ENCODE peak calls at places on chromosomes 6 and 20, in seven cellular contexts. V is fibroblast of mammary gland, T is AG10803, W is left ventricle myocardium inferior, Z is cardiac muscle cell, R is spleen, E is GM12878. Q is an unnamed sample.

GRCh38 chr6:118620202-118620601 is 31.2 kb downstream of the CEP85L start:
- DNase-seq in V (no peak), T (no peak), W (no peak), Z (no peak), R (no peak), E (no peak), Q (no peak)

GRCh38 chr20:45097485-45098095 is 3.3 kb downstream of the KCNS1 start:
- DNase-seq in V (peak; percentile 52), T (peak; percentile 19), W (no peak), Z (no peak), R (peak; percentile 81), E (no peak), Q (peak; percentile 13)

GRCh38 chr6:27156874-27157460 is 90.5 kb upstream of the PRSS16 start:
- DNase-seq in V (no peak), T (no peak), W (no peak), Z (no peak), R (no peak), E (no peak), Q (no peak)

GRCh38 chr6:29014729-29015608 is 9.9 kb upstream of the ZNF311 start:
- DNase-seq in V (peak; percentile 38), T (peak; percentile 3), W (no peak), Z (no peak), R (no peak), E (no peak), Q (no peak)

GRCh38 chr6:31861919-31862343 is 690 bp downstream of the NEU1 start:
- DNase-seq in V (no peak), T (no peak), W (no peak), Z (no peak), R (no peak), E (no peak), Q (no peak)

GRCh38 chr6:4848382-4849068 is 72.3 kb downstream of the CDYL start:
- DNase-seq in V (peak; percentile 14), T (no peak), W (no peak), Z (peak; percentile 77), R (no peak), E (no peak), Q (peak; percentile 17)

GRCh38 chr20:33584976-33585375 is 77.2 kb upstream of the C20orf144 start:
- DNase-seq in V (no peak), T (peak; percentile 34), W (no peak), Z (no peak), R (no peak), E (no peak), Q (no peak)

GRCh38 chr6:142406131-142406530 is 104.3 kb downstream of the ADGRG6 start:
- DNase-seq in V (no peak), T (no peak), W (no peak), Z (no peak), R (no peak), E (no peak), Q (no peak)

GRCh38 chr6:4258733-4259132 is 123.4 kb upstream of the ECI2 start:
- DNase-seq in V (no peak), T (no peak), W (no peak), Z (no peak), R (no peak), E (no peak), Q (no peak)

GRCh38 chr20:39885975-39886649 is 802.9 kb downstream of the MAFB start:
- DNase-seq in V (peak; percentile 92), T (peak; percentile 94), W (peak; percentile 70), Z (peak; percentile 63), R (no peak), E (no peak), Q (peak; percentile 84)

GRCh38 chr20:43364001-43364400 is 93.7 kb upstream of the SRSF6 start:
- DNase-seq in V (no peak), T (no peak), W (no peak), Z (no peak), R (no peak), E (no peak), Q (no peak)

GRCh38 chr6:56364482-56365313 is 117.3 kb upstream of the COL21A1 start:
- DNase-seq in V (peak; percentile 90), T (peak; percentile 76), W (no peak), Z (no peak), R (no peak), E (no peak), Q (peak; percentile 75)

GRCh38 chr6:89707766-89708165 is 69.2 kb upstream of the LYRM2 start:
- DNase-seq in V (no peak), T (no peak), W (no peak), Z (no peak), R (no peak), E (no peak), Q (no peak)

GRCh38 chr20:19376451-19376971 is 164.1 kb downstream of the SLC24A3 start:
- DNase-seq in V (no peak), T (no peak), W (peak; percentile 41), Z (no peak), R (no peak), E (no peak), Q (no peak)

GRCh38 chr6:163986313-163986712 is 571.8 kb downstream of the QKI start:
- DNase-seq in V (peak; percentile 8), T (no peak), W (peak; percentile 38), Z (no peak), R (no peak), E (no peak), Q (peak; percentile 32)

GRCh38 chr6:136753624-136754023 is 38.7 kb downstream of the MAP3K5 start:
- DNase-seq in V (no peak), T (no peak), W (no peak), Z (no peak), R (peak; percentile 75), E (no peak), Q (no peak)

GRCh38 chr6:10908228-10908627 is 21.4 kb downstream of the SYCP2L start:
- DNase-seq in V (no peak), T (no peak), W (no peak), Z (no peak), R (no peak), E (no peak), Q (no peak)

GRCh38 chr20:16459019-16459700 is 114.1 kb downstream of the KIF16B start:
- DNase-seq in V (peak; percentile 93), T (peak; percentile 84), W (no peak), Z (no peak), R (no peak), E (no peak), Q (peak; percentile 89)

GRCh38 chr6:142407685-142408273 is 106.0 kb downstream of the ADGRG6 start:
- DNase-seq in V (no peak), T (no peak), W (no peak), Z (no peak), R (no peak), E (no peak), Q (no peak)

GRCh38 chr6:168649209-168649608 is 208.2 kb downstream of the SMOC2 start:
- DNase-seq in V (no peak), T (no peak), W (no peak), Z (no peak), R (no peak), E (no peak), Q (no peak)

GRCh38 chr6:90610291-90610670 is 23.4 kb upstream of the MAP3K7 start:
- DNase-seq in V (no peak), T (no peak), W (no peak), Z (peak; percentile 17), R (no peak), E (no peak), Q (peak; percentile 28)

GRCh38 chr20:53677447-53678314 is 84.0 kb upstream of the ZNF217 start:
- DNase-seq in V (no peak), T (peak; percentile 29), W (peak; percentile 32), Z (peak; percentile 45), R (no peak), E (no peak), Q (no peak)

GRCh38 chr6:71224011-71224410 is 64.6 kb upstream of the OGFRL1 start:
- DNase-seq in V (peak; percentile 8), T (no peak), W (no peak), Z (no peak), R (no peak), E (no peak), Q (no peak)

GRCh38 chr20:52083627-52084232 is 107.8 kb downstream of the ZFP64 start:
- DNase-seq in V (peak; percentile 74), T (peak; percentile 72), W (no peak), Z (peak; percentile 75), R (no peak), E (no peak), Q (peak; percentile 74)

GRCh38 chr6:22145294-22145693 is 151.5 kb downstream of the PRL start:
- DNase-seq in V (no peak), T (no peak), W (no peak), Z (no peak), R (no peak), E (no peak), Q (no peak)

DNA sequence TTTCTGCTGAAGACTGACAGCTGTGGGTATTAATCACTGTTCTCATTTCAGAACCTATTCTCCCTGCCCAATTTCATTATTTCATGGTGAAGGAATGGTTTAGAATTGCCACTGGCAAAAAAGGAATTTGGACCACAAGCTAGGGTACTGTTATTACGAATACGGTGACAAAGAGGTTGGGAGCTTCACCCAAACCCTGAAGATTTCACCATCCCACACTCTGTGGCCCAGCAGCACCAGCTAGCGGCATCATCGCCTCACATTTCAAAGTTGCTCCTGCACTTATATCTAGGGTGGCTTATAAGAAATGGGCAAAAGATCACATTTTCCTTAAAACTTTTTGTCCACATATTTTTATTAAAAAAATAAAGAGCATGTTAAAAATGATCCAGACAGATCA is 236.1 kb downstream of the SYNDIG1 start:
- DNase-seq in V (no peak), T (peak; percentile 48), W (no peak), Z (no peak), R (no peak), E (no peak), Q (no peak)
- TF ChIP-seq CTCF in V (no peak), T (peak; percentile 58), W (no peak), Z (no peak), R (no peak), E (no peak), Q (no peak)

GRCh38 chr6:166555066-166555465 is 31.4 kb downstream of the RAMACL start:
- DNase-seq in V (no peak), T (no peak), W (no peak), Z (no peak), R (peak; percentile 29), E (no peak), Q (no peak)

GRCh38 chr6:166556336-166556735 is 30.1 kb downstream of the RAMACL start:
- DNase-seq in V (peak; percentile 63), T (peak; percentile 61), W (no peak), Z (no peak), R (no peak), E (no peak), Q (no peak)

GRCh38 chr6:166558156-166559025 is 28.1 kb downstream of the RAMACL start:
- DNase-seq in V (no peak), T (no peak), W (no peak), Z (no peak), R (peak; percentile 64), E (no peak), Q (no peak)

GRCh38 chr6:166559211-166559610 is 27.3 kb downstream of the RAMACL start:
- DNase-seq in V (peak; percentile 93), T (peak; percentile 54), W (no peak), Z (no peak), R (no peak), E (no peak), Q (no peak)

GRCh38 chr6:166556871-166557322 is 29.6 kb downstream of the RAMACL start:
- DNase-seq in V (peak; percentile 91), T (peak; percentile 97), W (peak; percentile 87), Z (no peak), R (peak; percentile 86), E (no peak), Q (peak; percentile 91)
- H3K4me3 ChIP-seq in V (no peak overlapping the region), T (peak overlapping the region; percentile 11), W (peak overlapping the region; percentile 38), Z (no peak overlapping the region), R (no peak overlapping the region), E (no peak overlapping the region), Q (no peak overlapping the region)

GRCh38 chr6:165245287-165245686 is 64.1 kb downstream of the C6orf118 start:
- DNase-seq in V (peak; percentile 42), T (peak; percentile 49), W (no peak), Z (peak; percentile 28), R (no peak), E (no peak), Q (peak; percentile 30)
- TF ChIP-seq CTCF in V (peak; percentile 37), T (peak; percentile 65), W (peak; percentile 60), Z (peak; percentile 45), R (no peak), E (no peak), Q (peak; percentile 42)

GRCh38 chr6:107488875-107489635 is 862 bp upstream of the SOBP start:
- DNase-seq in V (peak; percentile 20), T (no peak), W (peak; percentile 43), Z (peak; percentile 67), R (peak; percentile 79), E (no peak), Q (peak; percentile 20)
- H3K4me3 ChIP-seq in V (peak overlapping the region; percentile 70), T (peak overlapping the region; percentile 63), W (peak overlapping the region; percentile 93), Z (peak overlapping the region; percentile 98), R (peak overlapping the region; percentile 70), E (peak overlapping the region; percentile 59), Q (peak overlapping the region; percentile 63)